ENCODE peak calls at places on chromosomes 5 and 9, in nine cellular contexts. C, Q, M, T, K, H, Y, R and Z are unnamed samples.

GRCh38 chr5:56900858-56901578 is 8.4 kb upstream of the SETD9 start:
- DNase-seq in R (no peak), T (peak; percentile 46), C (no peak), H (peak; percentile 57), Y (no peak), K (no peak), M (peak; percentile 24), Q (no peak), Z (peak; percentile 37)

GRCh38 chr5:179142434-179143198 is 82.4 kb downstream of the ZNF354C start:
- DNase-seq in K (no peak), T (peak; percentile 78), H (no peak), Y (no peak), Q (no peak), C (no peak), R (no peak), M (no peak), Z (peak; percentile 68)

GRCh38 chr5:67353500-67353931 is 156.9 kb upstream of the CD180 start:
- DNase-seq in C (no peak), Q (no peak), R (no peak), K (no peak), Y (no peak), H (no peak), M (no peak), T (no peak), Z (no peak)

GRCh38 chr5:88045931-88046461 is 222.6 kb downstream of the TMEM161B start:
- DNase-seq in T (no peak), K (no peak), R (no peak), H (no peak), M (no peak), Q (no peak), Y (no peak), C (no peak), Z (no peak)

GRCh38 chr5:44389410-44389879 is at the start of gene FGF10:
- DNase-seq in C (peak; percentile 29), K (peak; percentile 47), H (no peak), Y (no peak), T (peak; percentile 33), Q (peak; percentile 27), R (no peak), M (peak; percentile 25), Z (no peak)

GRCh38 chr9:88533951-88534455 is 975 bp upstream of the NXNL2 start:
- DNase-seq in C (peak; percentile 35), R (peak; percentile 25), K (no peak), T (no peak), H (no peak), Q (peak; percentile 64), M (peak; percentile 74), Y (no peak), Z (no peak)

GRCh38 chr5:79205965-79206364 is 30.0 kb upstream of the JMY start:
- DNase-seq in R (no peak), M (no peak), Q (no peak), H (no peak), K (no peak), C (no peak), T (no peak), Y (no peak), Z (no peak)

GRCh38 chr9:123929177-123929869 is 603 bp downstream of the DENND1A start:
- DNase-seq in R (no peak), M (peak; percentile 22), C (peak; percentile 17), H (no peak), Q (peak; percentile 66), K (peak; percentile 59), Y (no peak), T (peak; percentile 19), Z (no peak)

GRCh38 chr5:177086918-177087706 is 397 bp downstream of the FGFR4 start:
- DNase-seq in C (no peak), R (no peak), K (no peak), H (peak; percentile 74), T (peak; percentile 61), Y (no peak), Q (peak; percentile 94), M (no peak), Z (no peak)

GRCh38 chr5:137753986-137754235 is 252 bp downstream of the HNRNPA0 start:
- DNase-seq in Q (no peak), H (no peak), C (no peak), M (no peak), R (no peak), Y (no peak), K (no peak), T (no peak), Z (no peak)

GRCh38 chr9:26937816-26938371 is 9.1 kb downstream of the PLAA start:
- DNase-seq in C (no peak), Y (no peak), H (no peak), R (no peak), M (no peak), Q (no peak), K (no peak), T (no peak), Z (no peak)

GRCh38 chr5:73944581-73944980 is 318.6 kb downstream of the ARHGEF28 start:
- DNase-seq in Y (no peak), Q (no peak), R (no peak), C (no peak), M (no peak), K (no peak), T (no peak), H (no peak), Z (no peak)

GRCh38 chr5:160470437-160471341 is 49.0 kb downstream of the PTTG1 start:
- DNase-seq in C (no peak), H (no peak), T (no peak), Y (no peak), R (no peak), Q (no peak), K (no peak), M (peak; percentile 15), Z (peak; percentile 59)

GRCh38 chr5:160175438-160176218 is 53.7 kb upstream of the FABP6 start:
- DNase-seq in H (no peak), T (no peak), Q (no peak), K (peak; percentile 69), Y (no peak), C (peak; percentile 57), M (peak; percentile 76), R (peak; percentile 63), Z (no peak)

GRCh38 chr9:134514503-134514902 is 127.1 kb upstream of the COL5A1 start:
- DNase-seq in Q (no peak), K (no peak), M (no peak), Y (no peak), H (no peak), T (no peak), R (no peak), C (no peak), Z (no peak)

GRCh38 chr5:138948391-138949222 is 73.5 kb upstream of the LRRTM2 start:
- DNase-seq in Q (no peak), T (no peak), K (no peak), R (no peak), H (no peak), Y (no peak), M (no peak), C (no peak), Z (no peak)

GRCh38 chr5:34929150-34929719 is at the start of gene DNAJC21:
- DNase-seq in T (peak; percentile 95), C (peak; percentile 99), K (peak; percentile 99), R (peak; percentile 99), Y (peak; percentile 87), H (peak; percentile 98), M (peak; percentile 98), Q (peak; percentile 99), Z (peak; percentile 95)
- H3K36me3 ChIP-seq in T (peaks cover 17% of the 10 kb centered on the region), C (peaks cover 31% of the 10 kb centered on the region), K (no peaks in the 10 kb centered on the region), R (no peaks in the 10 kb centered on the region), Y (peaks cover 42% of the 10 kb centered on the region), H (peaks cover 20% of the 10 kb centered on the region), M (no peaks in the 10 kb centered on the region), Q (no peaks in the 10 kb centered on the region), Z (peaks cover 14% of the 10 kb centered on the region)

DNA sequence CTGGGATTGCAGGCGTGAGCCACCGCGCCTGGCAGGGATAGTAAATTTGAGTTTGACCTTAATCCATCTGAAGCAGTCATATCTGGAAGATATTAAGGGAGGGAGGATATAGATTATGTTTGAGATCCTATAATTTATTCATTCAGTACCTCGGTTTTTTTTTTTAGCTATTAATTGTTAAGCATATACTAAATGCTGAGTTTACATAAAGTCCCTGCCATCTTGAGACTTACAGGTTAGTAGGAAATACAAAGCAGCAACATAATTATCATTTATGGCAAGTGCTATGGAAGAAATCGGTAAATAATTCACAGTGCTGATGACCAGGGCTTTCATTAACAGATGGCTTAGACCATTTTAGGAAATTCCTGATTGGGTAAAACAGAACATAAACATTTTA is 66.5 kb upstream of the FCHO2 start:
- DNase-seq in H (no peak), T (no peak), Y (no peak), K (no peak), R (no peak), C (no peak), M (no peak), Q (no peak), Z (no peak)
- H3K36me3 ChIP-seq in H (peaks cover 35% of the 10 kb centered on the region), T (peaks cover 8% of the 10 kb centered on the region), Y (peaks cover 100% of the 10 kb centered on the region), K (peaks cover 15% of the 10 kb centered on the region), R (no peaks in the 10 kb centered on the region), C (peaks cover 100% of the 10 kb centered on the region), M (no peaks in the 10 kb centered on the region), Q (peaks cover 6% of the 10 kb centered on the region), Z (peaks cover 78% of the 10 kb centered on the region)

GRCh38 chr9:132391446-132391845 is 15.2 kb downstream of the TTF1 start:
- DNase-seq in Y (no peak), K (no peak), Q (no peak), R (no peak), C (no peak), T (no peak), H (no peak), M (no peak), Z (no peak)
- H3K36me3 ChIP-seq in Y (peaks cover 100% of the 10 kb centered on the region), K (peaks cover 12% of the 10 kb centered on the region), Q (peaks cover 24% of the 10 kb centered on the region), R (peaks cover 6% of the 10 kb centered on the region), C (peaks cover 97% of the 10 kb centered on the region), T (peaks cover 4% of the 10 kb centered on the region), H (peaks cover 25% of the 10 kb centered on the region), M (no peaks in the 10 kb centered on the region), Z (peaks cover 71% of the 10 kb centered on the region)

GRCh38 chr9:114344692-114345091 is 15.0 kb downstream of the ORM2 start:
- DNase-seq in K (no peak), T (no peak), Q (no peak), R (no peak), H (no peak), M (no peak), Y (no peak), C (no peak), Z (no peak)
- H3K36me3 ChIP-seq in K (no peaks in the 10 kb centered on the region), T (peaks cover 23% of the 10 kb centered on the region), Q (peaks cover 9% of the 10 kb centered on the region), R (no peaks in the 10 kb centered on the region), H (peaks cover 81% of the 10 kb centered on the region), M (no peaks in the 10 kb centered on the region), Y (peaks cover 100% of the 10 kb centered on the region), C (peaks cover 91% of the 10 kb centered on the region), Z (peaks cover 49% of the 10 kb centered on the region)

DNA sequence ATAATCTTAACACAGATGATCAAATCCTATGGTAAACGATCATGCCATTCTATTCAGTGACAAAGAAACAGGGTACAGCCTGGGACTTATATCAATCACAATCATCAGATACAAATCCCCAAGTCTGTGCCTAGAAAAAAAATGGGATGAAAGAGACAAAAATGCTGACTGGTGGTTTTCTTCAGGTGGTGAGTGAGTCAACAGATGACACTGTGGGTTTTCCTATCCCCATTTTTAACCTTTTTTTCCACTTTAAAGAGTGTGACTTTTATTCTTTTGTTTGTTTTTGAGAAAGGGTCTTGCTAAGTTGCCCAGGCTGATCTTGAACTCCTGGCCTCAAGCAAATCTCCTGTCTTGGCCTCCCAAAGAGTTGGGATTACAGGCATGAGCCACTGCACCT is 3.2 kb downstream of the CIZ1 start:
- DNase-seq in H (no peak), T (no peak), Y (no peak), R (no peak), K (no peak), C (no peak), M (no peak), Q (no peak), Z (no peak)
- H3K36me3 ChIP-seq in H (no peaks in the 10 kb centered on the region), T (no peaks in the 10 kb centered on the region), Y (peaks cover 72% of the 10 kb centered on the region), R (no peaks in the 10 kb centered on the region), K (no peaks in the 10 kb centered on the region), C (peaks cover 59% of the 10 kb centered on the region), M (no peaks in the 10 kb centered on the region), Q (no peaks in the 10 kb centered on the region), Z (peaks cover 32% of the 10 kb centered on the region)